ENCODE peak calls at places on chromosomes 11 and 22, in nine cellular contexts. N, P, D, T, X, J, V, O and C are unnamed samples.

GRCh38 chr11:12218909-12219308 is 108.5 kb downstream of the MICAL2 start:
- DNase-seq in D (no peak), T (no peak), J (no peak), X (no peak), P (no peak), O (no peak), N (no peak), V (no peak), C (no peak)

GRCh38 chr11:64034411-64034811 is 1.3 kb upstream of the FLRT1 start:
- DNase-seq in N (no peak), P (no peak), V (no peak), J (no peak), X (no peak), T (no peak), O (no peak), D (no peak), C (no peak)

GRCh38 chr11:80521592-80521991 is 1080.8 kb upstream of the TENM4 start:
- DNase-seq in N (no peak), X (no peak), T (no peak), O (no peak), J (no peak), D (no peak), P (no peak), V (no peak), C (peak; percentile 70)

GRCh38 chr22:18974477-18975180 is 38.5 kb upstream of the PRODH start:
- DNase-seq in T (no peak), N (no peak), V (no peak), P (no peak), O (no peak), D (no peak), X (no peak), J (no peak), C (no peak)

GRCh38 chr11:96102664-96103068 is 178.8 kb upstream of the MTMR2 start:
- DNase-seq in O (peak; percentile 68), X (no peak), V (no peak), P (peak; percentile 73), D (no peak), T (no peak), N (no peak), J (peak; percentile 69), C (peak; percentile 69)

GRCh38 chr11:126484266-126484665 is 128.8 kb downstream of the ST3GAL4 start:
- DNase-seq in N (no peak), P (peak; percentile 69), T (no peak), J (peak; percentile 82), X (no peak), O (peak; percentile 94), D (no peak), V (no peak), C (peak; percentile 84)

GRCh38 chr11:67592880-67593624 is 9.4 kb downstream of the GSTP1 start:
- DNase-seq in O (no peak), N (no peak), P (no peak), J (no peak), V (no peak), D (no peak), T (no peak), X (no peak), C (no peak)

GRCh38 chr11:39668640-39669039 is 1790.8 kb downstream of the LRRC4C start:
- DNase-seq in V (no peak), D (no peak), J (peak; percentile 90), P (no peak), O (no peak), X (no peak), T (no peak), N (no peak), C (peak; percentile 69)

GRCh38 chr11:134272381-134273316 is 3.5 kb upstream of the GLB1L3 start:
- DNase-seq in O (peak; percentile 61), P (peak; percentile 41), J (no peak), D (no peak), T (no peak), X (no peak), N (peak; percentile 19), V (no peak), C (no peak)

GRCh38 chr22:42101186-42101585 is 10.6 kb upstream of the NDUFA6 start:
- DNase-seq in O (no peak), J (no peak), D (no peak), T (no peak), X (no peak), N (no peak), V (no peak), P (no peak), C (no peak)

GRCh38 chr11:70688142-70688541 is 289.8 kb downstream of the CTTN start:
- DNase-seq in P (no peak), N (no peak), O (no peak), D (no peak), J (no peak), T (no peak), V (no peak), X (no peak), C (no peak)

GRCh38 chr22:20062766-20063083 is 17.3 kb upstream of the DGCR8 start:
- DNase-seq in N (no peak), V (no peak), P (peak; percentile 41), J (peak; percentile 61), T (no peak), X (no peak), D (no peak), O (peak; percentile 55), C (peak; percentile 42)

GRCh38 chr11:35621620-35622019 is 3.4 kb downstream of the FJX1 start:
- DNase-seq in P (no peak), O (no peak), N (no peak), D (no peak), J (no peak), V (no peak), T (no peak), X (no peak), C (peak; percentile 76)

GRCh38 chr22:22207845-22208564 is 36.6 kb upstream of the VPREB1 start:
- DNase-seq in V (peak; percentile 20), D (peak; percentile 44), X (peak; percentile 58), N (peak; percentile 71), O (peak; percentile 70), T (peak; percentile 30), P (peak; percentile 84), J (peak; percentile 32), C (peak; percentile 80)

GRCh38 chr11:75189911-75190310 is 39.0 kb downstream of the SLCO2B1 start:
- DNase-seq in O (no peak), T (no peak), J (no peak), P (peak; percentile 38), V (no peak), D (no peak), N (no peak), X (no peak), C (no peak)

GRCh38 chr22:37290737-37291136 is 8.4 kb downstream of the CYTH4 start:
- DNase-seq in O (peak; percentile 69), X (no peak), J (no peak), V (no peak), T (no peak), N (no peak), D (no peak), P (peak; percentile 86), C (peak; percentile 48)
- H3K4me1 ChIP-seq in O (peaks cover 3% of the 10 kb centered on the region), X (peaks cover 16% of the 10 kb centered on the region), J (no peaks in the 10 kb centered on the region), V (no peaks in the 10 kb centered on the region), T (no peaks in the 10 kb centered on the region), N (no peaks in the 10 kb centered on the region), D (peaks cover 7% of the 10 kb centered on the region), P (peaks cover 10% of the 10 kb centered on the region), C (peaks cover 27% of the 10 kb centered on the region)

GRCh38 chr11:117996058-117996457 is 9.9 kb downstream of the IL10RA start:
- DNase-seq in D (no peak), O (no peak), T (no peak), P (no peak), J (no peak), N (no peak), V (no peak), X (no peak), C (no peak)

GRCh38 chr11:117999354-117999993 is 13.3 kb downstream of the IL10RA start:
- DNase-seq in N (no peak), P (no peak), V (no peak), D (no peak), T (no peak), O (no peak), X (no peak), J (no peak), C (no peak)

GRCh38 chr11:117998664-117999353 is 12.6 kb downstream of the IL10RA start:
- DNase-seq in J (no peak), X (no peak), V (no peak), N (no peak), P (no peak), D (no peak), O (no peak), T (no peak), C (no peak)

GRCh38 chr11:117998201-117998579 is 12.0 kb downstream of the IL10RA start:
- DNase-seq in T (no peak), O (no peak), N (no peak), V (no peak), X (no peak), J (no peak), P (no peak), D (no peak), C (no peak)

GRCh38 chr11:117997436-117998200 is 11.4 kb downstream of the IL10RA start:
- DNase-seq in X (no peak), J (no peak), T (no peak), D (no peak), V (no peak), N (no peak), O (no peak), P (no peak), C (no peak)
- H3K4me1 ChIP-seq in X (peaks cover 96% of the 10 kb centered on the region), J (no peaks in the 10 kb centered on the region), T (no peaks in the 10 kb centered on the region), D (peaks cover 3% of the 10 kb centered on the region), V (no peaks in the 10 kb centered on the region), N (no peaks in the 10 kb centered on the region), O (no peaks in the 10 kb centered on the region), P (no peaks in the 10 kb centered on the region), C (no peaks in the 10 kb centered on the region)

DNA sequence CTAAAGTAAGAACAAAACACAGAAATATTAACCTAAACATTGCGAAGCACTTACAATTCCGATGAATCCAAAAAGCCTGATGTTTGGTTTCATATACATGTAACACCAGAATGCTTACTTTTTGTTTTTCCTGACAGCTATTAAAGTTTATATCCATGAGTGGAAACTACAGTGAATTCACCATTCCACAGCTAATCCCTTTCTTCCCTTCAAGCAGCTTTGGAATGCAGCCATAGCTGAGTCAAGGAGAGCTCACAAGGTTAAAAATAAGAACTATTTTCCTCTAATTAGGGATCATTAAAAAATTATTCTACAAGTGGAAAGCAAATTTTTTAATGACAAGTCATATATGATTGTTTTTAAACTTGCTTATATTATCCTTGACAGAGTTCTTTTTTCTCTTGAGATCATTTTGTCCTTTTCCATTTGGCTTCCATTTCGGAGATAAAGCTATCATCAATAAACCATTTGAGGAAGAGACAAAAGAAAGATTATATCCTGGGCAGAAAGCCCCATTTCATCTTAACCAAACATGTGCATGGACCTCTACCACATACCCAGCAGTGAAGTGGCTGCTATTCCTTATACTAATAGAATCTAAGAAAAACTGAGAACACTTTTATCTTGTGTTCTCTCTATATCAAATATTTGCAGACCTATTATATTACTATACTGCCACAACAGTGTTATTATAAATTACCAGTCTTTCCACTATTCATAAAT is 19.7 kb upstream of the FIBIN start:
- DNase-seq in J (peak; percentile 63), V (no peak), N (peak; percentile 19), P (peak; percentile 73), X (no peak), T (no peak), D (no peak), O (peak; percentile 69), C (no peak)
- H3K4me1 ChIP-seq in J (peaks cover 16% of the 10 kb centered on the region), V (no peaks in the 10 kb centered on the region), N (peaks cover 35% of the 10 kb centered on the region), P (peaks cover 32% of the 10 kb centered on the region), X (no peaks in the 10 kb centered on the region), T (no peaks in the 10 kb centered on the region), D (no peaks in the 10 kb centered on the region), O (peaks cover 2% of the 10 kb centered on the region), C (no peaks in the 10 kb centered on the region)

DNA sequence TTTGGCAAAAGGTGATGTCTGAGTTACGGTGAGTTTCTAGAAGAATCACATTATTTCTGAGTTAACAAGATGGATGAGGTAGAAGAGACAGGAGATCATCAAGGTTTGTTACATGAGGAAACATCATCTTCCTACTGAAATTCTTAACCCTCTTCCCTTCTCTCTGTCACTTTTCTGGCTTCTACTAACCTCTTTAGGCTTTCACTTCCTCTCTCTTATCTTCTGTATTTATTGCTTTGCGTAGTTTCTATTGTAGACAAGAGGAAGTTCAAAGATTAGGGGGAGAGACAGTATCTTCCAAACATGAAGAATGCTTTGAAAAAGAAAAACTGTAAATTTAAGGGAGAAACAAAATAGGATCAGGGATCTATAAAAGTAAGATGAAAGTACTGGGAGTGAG is 75.4 kb downstream of the TRPC6 start:
- DNase-seq in N (no peak), X (no peak), D (no peak), O (no peak), J (no peak), V (no peak), P (no peak), T (no peak), C (no peak)
- H3K4me1 ChIP-seq in N (no peaks in the 10 kb centered on the region), X (no peaks in the 10 kb centered on the region), D (no peaks in the 10 kb centered on the region), O (no peaks in the 10 kb centered on the region), J (no peaks in the 10 kb centered on the region), V (no peaks in the 10 kb centered on the region), P (no peaks in the 10 kb centered on the region), T (no peaks in the 10 kb centered on the region), C (no peaks in the 10 kb centered on the region)